ENCODE peak calls at places on chromosomes 3 and 15, in nine cellular contexts. E is CD8-positive, alpha-beta T cell; K is brain microvascular endothelial cell; O is heart left ventricle; V is Calu3; H is astrocyte of the cerebellum; Z is neural progenitor cell; F is B cell; A is fibroblast of the aortic adventitia. I is an unnamed sample.

GRCh38 chr15:25090073-25090733 is 135.4 kb downstream of the SNRPN start:
- DNase-seq in O (no peak), F (no peak), H (no peak), K (no peak), Z (no peak), A (no peak), V (no peak), E (no peak), I (no peak)

GRCh38 chr3:39317571-39318169 is 11.8 kb upstream of the CCR8 start:
- DNase-seq in O (no peak), Z (no peak), V (peak), A (no peak), F (no peak), E (no peak), K (no peak), H (no peak), I (no peak)

GRCh38 chr3:10475983-10476382 is 29.4 kb downstream of the ATP2B2 start:
- DNase-seq in H (no peak), K (no peak), V (no peak), E (no peak), Z (no peak), F (no peak), O (no peak), A (no peak), I (no peak)

GRCh38 chr15:42048080-42048820 is 27.4 kb upstream of the PLA2G4E start:
- DNase-seq in K (no peak), V (no peak), Z (no peak), A (no peak), E (no peak), O (no peak), H (no peak), F (no peak), I (no peak)

GRCh38 chr3:10933021-10933420 is 59.5 kb upstream of the SLC6A1 start:
- DNase-seq in H (no peak), V (no peak), Z (no peak), O (no peak), E (no peak), K (no peak), F (no peak), A (no peak), I (no peak)

GRCh38 chr3:149839874-149840273 is 26.9 kb downstream of the RNF13 start:
- DNase-seq in H (no peak), E (no peak), Z (no peak), O (no peak), F (no peak), V (no peak), K (no peak), A (no peak), I (peak)

GRCh38 chr15:36589971-36590370 is 10.5 kb downstream of the CDIN1 start:
- DNase-seq in F (no peak), K (peak), H (no peak), Z (no peak), O (no peak), A (peak), E (no peak), V (no peak), I (no peak)

GRCh38 chr3:11826628-11827265 is 19.9 kb downstream of the TAMM41 start:
- DNase-seq in V (no peak), A (peak), H (no peak), F (no peak), K (peak), O (no peak), Z (no peak), E (no peak), I (no peak)

GRCh38 chr3:148861277-148861869 is 3.7 kb upstream of the CPA3 start:
- DNase-seq in O (no peak), K (no peak), E (no peak), V (no peak), Z (peak), H (peak), A (peak), F (no peak), I (peak)

GRCh38 chr3:67790043-67790442 is 135.6 kb upstream of the SUCLG2 start:
- DNase-seq in K (peak), Z (peak), F (peak), V (peak), A (peak), O (no peak), E (peak), H (peak), I (peak)

GRCh38 chr3:31041161-31041978 is 146.9 kb upstream of the GADL1 start:
- DNase-seq in F (no peak), O (no peak), K (peak), A (peak), V (peak), Z (no peak), H (peak), E (no peak), I (peak)

GRCh38 chr3:52112056-52112455 is 42.2 kb downstream of the POC1A start:
- DNase-seq in Z (no peak), K (no peak), H (no peak), O (no peak), A (no peak), E (no peak), F (no peak), V (no peak), I (no peak)

GRCh38 chr3:144636833-144637232 is 665.2 kb downstream of the DIPK2A start:
- DNase-seq in V (peak), Z (peak), F (no peak), H (no peak), E (no peak), O (no peak), K (no peak), A (no peak), I (no peak)

GRCh38 chr15:48190932-48191573 is 412 bp upstream of the CTXN2 start:
- DNase-seq in E (peak), K (peak), A (peak), Z (peak), F (no peak), O (peak), V (peak), H (peak), I (peak)

DNA sequence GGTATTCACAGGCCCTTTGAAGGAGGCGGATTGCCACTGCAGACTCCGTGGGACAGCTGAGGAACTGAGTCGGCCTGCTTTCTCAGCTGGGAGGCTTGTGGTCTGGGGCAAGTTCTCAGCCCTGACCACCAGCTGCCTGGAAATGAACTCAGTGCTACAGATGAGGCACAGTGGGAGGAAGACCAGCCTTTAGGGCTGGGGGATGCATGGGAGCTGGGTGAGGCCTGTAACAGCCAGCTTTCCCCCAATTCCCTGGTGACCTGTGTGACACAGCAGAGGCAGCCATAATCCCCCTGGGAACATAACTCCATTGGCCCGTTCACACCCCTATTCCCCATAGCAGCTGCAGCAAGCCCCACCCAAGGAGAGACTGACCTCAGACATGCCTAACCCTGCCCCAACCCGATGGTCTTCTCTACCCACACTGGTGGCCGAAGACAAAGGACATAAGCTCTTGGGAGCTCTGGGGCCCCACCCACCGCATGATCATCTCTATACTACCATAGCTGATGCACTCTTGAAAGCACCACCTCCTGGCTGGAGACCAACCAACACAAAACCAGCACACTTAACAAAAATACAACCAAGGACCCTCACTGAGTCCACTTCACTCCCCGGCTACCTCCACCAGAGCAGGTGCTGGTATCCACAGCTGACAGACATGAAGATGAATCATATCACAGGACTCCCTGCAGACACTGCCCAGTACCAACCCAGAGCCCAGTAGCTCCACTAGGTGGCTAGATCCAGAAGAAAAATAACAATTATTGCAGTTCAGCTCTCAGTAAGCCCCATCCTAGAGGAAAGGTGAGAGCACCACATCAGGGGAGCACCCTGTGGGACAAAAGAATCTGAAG is 24.9 kb downstream of the ZMAT3 start:
- DNase-seq in K (peak), O (no peak), Z (no peak), V (no peak), A (no peak), F (peak), H (no peak), E (no peak), I (no peak)
- TF ChIP-seq CTCF in K (peak), O (no peak), Z (no peak), V (no peak), A (no peak), F (no peak), H (peak), E (no peak), I (no peak)

DNA sequence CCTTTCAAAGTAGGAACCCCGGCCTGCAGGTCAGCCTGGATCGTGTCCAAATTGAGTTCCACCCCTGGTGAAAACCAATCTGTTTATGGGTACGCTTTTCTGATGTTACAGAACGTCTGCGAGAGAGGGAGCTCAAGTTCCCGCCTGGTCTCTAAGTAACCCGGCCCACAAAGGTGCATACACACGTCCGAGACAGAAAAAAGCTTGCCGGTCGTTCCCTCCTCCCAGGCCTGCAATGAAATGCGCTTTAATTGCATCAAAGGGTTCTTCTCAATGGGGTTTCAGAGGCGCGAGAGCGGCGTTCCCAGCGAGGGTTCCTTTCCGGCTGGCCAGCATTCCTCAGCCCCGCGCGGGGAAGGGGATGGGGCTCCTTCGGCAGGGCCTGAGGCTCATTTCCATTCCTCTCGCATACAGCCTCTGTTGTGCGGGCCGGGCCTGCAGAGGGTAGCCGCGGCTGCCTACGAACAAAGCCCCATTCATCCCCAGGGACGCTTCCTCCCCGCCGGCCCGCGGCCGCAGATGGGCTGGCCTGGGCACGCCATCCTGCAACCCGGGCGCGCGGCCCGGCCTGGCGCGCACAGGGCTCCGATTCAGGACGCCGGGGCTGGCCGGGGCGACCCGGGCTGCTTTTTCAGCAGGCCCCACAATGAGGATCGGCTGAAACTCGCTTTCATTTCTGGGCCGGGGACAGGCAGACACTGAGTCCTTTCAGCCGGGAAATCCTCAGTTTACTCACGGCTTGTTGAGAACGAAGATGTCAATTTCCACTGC is 138.3 kb downstream of the TMCO5A start:
- DNase-seq in A (peak), K (peak), H (no peak), Z (peak), O (peak), E (no peak), V (peak), F (peak), I (peak)
- TF ChIP-seq CTCF in A (peak), K (peak), H (peak), Z (peak), O (no peak), E (no peak), V (no peak), F (no peak), I (peak)

DNA sequence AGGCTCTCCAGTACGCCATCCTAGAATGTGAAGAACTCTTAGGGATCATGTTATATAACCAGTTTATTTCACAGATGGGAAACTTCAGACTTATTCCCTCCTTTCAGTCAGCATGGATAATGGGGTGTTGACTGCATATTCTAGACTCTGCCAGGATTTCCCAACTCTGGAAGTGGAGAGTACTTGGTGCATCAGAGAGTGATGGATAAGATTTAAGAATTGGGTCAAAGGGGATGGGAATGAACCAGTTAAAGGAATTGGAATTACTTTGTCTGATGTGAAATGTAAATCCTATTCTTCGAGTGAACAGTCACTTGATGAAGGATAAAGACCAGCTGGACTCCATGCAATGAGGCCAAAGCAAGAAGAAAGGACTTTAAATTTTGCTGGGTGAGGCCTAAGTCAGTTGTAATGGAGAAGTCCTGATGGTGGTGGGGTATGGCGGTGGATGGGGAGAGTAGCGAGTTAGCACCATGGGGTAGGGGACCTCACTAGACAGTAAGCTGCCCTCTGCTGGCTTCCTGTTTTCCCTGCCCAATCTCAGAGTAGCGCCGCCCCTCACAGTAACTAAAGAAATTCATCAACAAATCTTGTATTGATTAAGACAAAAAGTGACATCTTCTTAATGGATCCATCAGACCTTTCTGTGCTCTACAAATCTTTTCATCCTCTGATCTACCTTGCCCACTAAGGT is 7.3 kb upstream of the CACNA1D start:
- DNase-seq in K (no peak), Z (no peak), H (no peak), A (no peak), V (no peak), E (no peak), O (no peak), F (no peak), I (no peak)
- TF ChIP-seq CTCF in K (peak), Z (peak), H (no peak), A (no peak), V (no peak), E (no peak), O (no peak), F (no peak), I (no peak)

GRCh38 chr3:186073641-186074040 is 35.2 kb downstream of the ETV5 start:
- DNase-seq in E (no peak), F (no peak), K (no peak), H (no peak), A (no peak), Z (no peak), O (no peak), V (no peak), I (no peak)
- TF ChIP-seq CTCF in E (no peak), F (no peak), K (no peak), H (no peak), A (no peak), Z (no peak), O (no peak), V (no peak), I (no peak)

GRCh38 chr15:74240002-74240568 is 4.0 kb downstream of the CCDC33 start:
- DNase-seq in O (peak), A (peak), E (no peak), H (peak), K (peak), F (no peak), V (peak), Z (no peak), I (peak)
- TF ChIP-seq CTCF in O (peak), A (peak), E (no peak), H (peak), K (peak), F (no peak), V (peak), Z (no peak), I (no peak)

DNA sequence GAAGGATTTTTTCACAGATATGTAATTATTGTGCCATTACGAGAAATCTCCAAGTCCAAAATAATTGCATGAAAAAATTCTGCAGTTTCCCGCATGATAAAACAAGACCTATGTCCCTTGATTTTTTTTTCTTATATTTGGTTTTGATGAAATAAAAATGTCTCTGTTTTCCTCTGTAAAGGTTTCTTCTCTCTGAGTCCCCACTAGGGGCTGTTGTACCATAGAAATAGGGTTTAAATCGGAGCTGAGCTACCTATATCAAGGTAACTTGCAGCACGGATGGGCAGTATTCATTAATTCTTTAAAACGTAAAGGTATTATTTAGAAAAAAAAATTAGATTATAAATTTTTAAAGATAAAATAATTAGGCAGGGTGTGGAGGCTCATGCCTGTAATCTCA is 66.6 kb upstream of the IGF1R start:
- DNase-seq in K (no peak), E (no peak), Z (no peak), V (peak), H (no peak), O (no peak), A (no peak), F (no peak), I (peak)
- TF ChIP-seq CTCF in K (peak), E (peak), Z (peak), V (peak), H (no peak), O (no peak), A (no peak), F (no peak), I (peak)

DNA sequence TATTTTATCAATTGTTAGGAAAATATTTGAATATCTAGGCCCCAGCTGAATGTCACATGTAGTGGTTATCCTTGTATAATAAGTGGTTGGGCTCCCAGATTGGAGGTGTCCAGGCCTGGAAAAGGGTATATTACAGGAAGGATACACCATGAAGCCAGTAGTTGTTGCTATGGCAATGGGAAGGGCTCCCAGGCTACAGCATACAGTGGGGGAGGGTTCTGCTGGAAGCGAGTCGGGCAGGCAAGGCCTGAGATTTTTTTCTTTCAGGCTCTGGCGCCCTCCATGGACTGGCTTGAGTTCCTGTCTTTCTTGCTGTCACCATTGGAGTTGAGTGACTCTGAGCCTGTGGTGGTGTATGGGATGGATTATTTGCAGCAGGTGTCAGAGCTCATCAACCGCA is 8.9 kb downstream of the ECE2 start:
- DNase-seq in H (peak), K (peak), Z (peak), A (peak), V (peak), F (no peak), E (peak), O (peak), I (peak)
- TF ChIP-seq CTCF in H (peak), K (peak), Z (peak), A (peak), V (peak), F (no peak), E (no peak), O (peak), I (peak)

I was measured in RWPE1.